ENCODE peak calls at places on chromosome 7, in nine cellular contexts. One of them, this sample, is unnamed. For H3K4me1, the result is how much of the 10 kb centered on the place peaks cover.

GRCh38 chr7:120170849-120171248 is 102.1 kb upstream of the KCND2 start:
- DNase-seq in heart left ventricle: no peak
- DNase-seq in lung: no peak
- DNase-seq in right atrium auricular region: no peak
- DNase-seq in gastrocnemius medialis: no peak
- DNase-seq in prostate gland: no peak
- DNase-seq in A549: no peak
- DNase-seq in lower lobe of right lung: no peak
- DNase-seq in Peyer's patch: no peak
- DNase-seq in this sample: no peak

GRCh38 chr7:123562121-123562520 is 4.5 kb upstream of the NDUFA5 start:
- DNase-seq in lower lobe of right lung: no peak
- DNase-seq in lung: no peak
- DNase-seq in gastrocnemius medialis: no peak
- DNase-seq in right atrium auricular region: no peak
- DNase-seq in A549: no peak
- DNase-seq in heart left ventricle: no peak
- DNase-seq in Peyer's patch: no peak
- DNase-seq in prostate gland: no peak
- DNase-seq in this sample: no peak

GRCh38 chr7:88090233-88090632 is 129.6 kb downstream of the SRI start:
- DNase-seq in right atrium auricular region: no peak
- DNase-seq in heart left ventricle: no peak
- DNase-seq in lung: no peak
- DNase-seq in A549: no peak
- DNase-seq in prostate gland: no peak
- DNase-seq in Peyer's patch: no peak
- DNase-seq in lower lobe of right lung: no peak
- DNase-seq in gastrocnemius medialis: no peak
- DNase-seq in this sample: no peak

GRCh38 chr7:19145429-19146201 is 394 bp upstream of the FERD3L start:
- DNase-seq in right atrium auricular region: no peak
- DNase-seq in Peyer's patch: no peak
- DNase-seq in lung: no peak
- DNase-seq in A549: no peak
- DNase-seq in heart left ventricle: no peak
- DNase-seq in lower lobe of right lung: no peak
- DNase-seq in prostate gland: no peak
- DNase-seq in gastrocnemius medialis: no peak
- DNase-seq in this sample: no peak

GRCh38 chr7:151731022-151731441 is 145.9 kb downstream of the PRKAG2 start:
- DNase-seq in Peyer's patch: no peak
- DNase-seq in right atrium auricular region: no peak
- DNase-seq in gastrocnemius medialis: no peak
- DNase-seq in A549: no peak
- DNase-seq in lung: no peak
- DNase-seq in prostate gland: no peak
- DNase-seq in heart left ventricle: no peak
- DNase-seq in lower lobe of right lung: no peak
- DNase-seq in this sample: no peak

GRCh38 chr7:83077328-83077727 is 85.4 kb downstream of the PCLO start:
- DNase-seq in A549: no peak
- DNase-seq in lung: no peak
- DNase-seq in gastrocnemius medialis: no peak
- DNase-seq in prostate gland: no peak
- DNase-seq in heart left ventricle: no peak
- DNase-seq in Peyer's patch: no peak
- DNase-seq in lower lobe of right lung: no peak
- DNase-seq in right atrium auricular region: no peak
- DNase-seq in this sample: no peak

GRCh38 chr7:24718977-24719491 is 38.2 kb downstream of the GSDME start:
- DNase-seq in prostate gland: no peak
- DNase-seq in A549: no peak
- DNase-seq in heart left ventricle: no peak
- DNase-seq in Peyer's patch: peak
- DNase-seq in lower lobe of right lung: no peak
- DNase-seq in right atrium auricular region: peak
- DNase-seq in lung: no peak
- DNase-seq in gastrocnemius medialis: no peak
- DNase-seq in this sample: no peak

GRCh38 chr7:86784765-86785164 is 141.1 kb downstream of the GRM3 start:
- DNase-seq in lower lobe of right lung: no peak
- DNase-seq in lung: no peak
- DNase-seq in right atrium auricular region: no peak
- DNase-seq in A549: no peak
- DNase-seq in gastrocnemius medialis: no peak
- DNase-seq in heart left ventricle: no peak
- DNase-seq in Peyer's patch: no peak
- DNase-seq in prostate gland: no peak
- DNase-seq in this sample: no peak

DNA sequence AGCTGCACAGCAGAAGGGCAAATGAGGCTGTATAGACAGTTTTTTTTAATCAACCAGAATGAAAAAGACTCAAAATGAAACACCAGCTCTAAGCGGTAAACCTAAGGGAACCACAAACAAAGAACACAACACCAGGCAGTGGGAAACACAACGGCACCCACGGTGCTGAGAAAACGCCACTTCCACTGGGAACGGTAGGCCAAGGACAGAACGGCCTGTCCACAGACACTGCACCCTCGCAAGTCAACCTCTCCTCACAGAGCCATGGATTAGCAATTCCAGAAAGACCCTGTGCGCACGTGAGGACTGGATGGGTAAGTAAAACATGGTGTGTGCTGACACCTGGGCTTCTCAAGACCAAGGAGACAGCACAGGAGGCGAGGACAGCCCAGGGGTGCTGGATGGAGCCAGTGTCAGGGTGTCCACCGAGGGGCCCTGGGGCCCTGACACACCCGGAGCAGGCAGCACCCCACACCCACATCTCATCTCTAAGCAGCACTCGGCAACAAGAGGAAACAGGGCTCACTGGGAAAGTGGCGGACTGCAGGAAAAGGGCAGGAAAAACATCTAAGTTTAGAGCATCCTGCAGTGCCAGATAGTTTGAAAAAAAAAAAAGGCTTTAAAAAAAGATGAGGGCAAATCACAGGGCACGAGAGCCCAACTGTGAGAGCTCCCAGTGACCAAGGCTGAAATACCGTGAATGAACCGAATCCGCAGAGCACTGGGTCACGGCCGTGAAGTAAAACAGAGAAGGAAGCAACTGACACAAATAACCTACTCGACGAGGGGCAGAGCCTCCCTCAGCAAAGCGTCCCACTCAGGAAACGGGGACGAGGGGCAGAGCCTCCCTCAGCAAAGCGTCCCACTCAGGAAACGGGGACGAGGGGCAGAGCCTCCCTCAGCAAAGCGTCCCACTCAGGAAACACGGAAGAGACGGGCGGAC is 120.2 kb downstream of the MAD1L1 start:
- DNase-seq in lower lobe of right lung: no peak
- DNase-seq in right atrium auricular region: no peak
- DNase-seq in Peyer's patch: no peak
- DNase-seq in heart left ventricle: no peak
- DNase-seq in gastrocnemius medialis: no peak
- DNase-seq in A549: no peak
- DNase-seq in lung: no peak
- DNase-seq in prostate gland: no peak
- DNase-seq in this sample: no peak
- H3K4me1 ChIP-seq in lower lobe of right lung: under half
- H3K4me1 ChIP-seq in right atrium auricular region: under half
- H3K4me1 ChIP-seq in Peyer's patch: under half
- H3K4me1 ChIP-seq in heart left ventricle: under half
- H3K4me1 ChIP-seq in gastrocnemius medialis: under half
- H3K4me1 ChIP-seq in A549: under half
- H3K4me1 ChIP-seq in lung: under half
- H3K4me1 ChIP-seq in prostate gland: under half
- H3K4me1 ChIP-seq in this sample: under half

GRCh38 chr7:95861041-95861440 is 88.7 kb downstream of the DYNC1I1 start:
- DNase-seq in right atrium auricular region: no peak
- DNase-seq in A549: no peak
- DNase-seq in gastrocnemius medialis: no peak
- DNase-seq in prostate gland: no peak
- DNase-seq in Peyer's patch: no peak
- DNase-seq in lower lobe of right lung: no peak
- DNase-seq in lung: no peak
- DNase-seq in heart left ventricle: no peak
- DNase-seq in this sample: no peak

GRCh38 chr7:95863623-95864022 is 91.3 kb downstream of the DYNC1I1 start:
- DNase-seq in Peyer's patch: no peak
- DNase-seq in lung: no peak
- DNase-seq in right atrium auricular region: no peak
- DNase-seq in lower lobe of right lung: no peak
- DNase-seq in prostate gland: no peak
- DNase-seq in gastrocnemius medialis: no peak
- DNase-seq in A549: no peak
- DNase-seq in heart left ventricle: no peak
- DNase-seq in this sample: no peak

GRCh38 chr7:95859434-95859833 is 87.1 kb downstream of the DYNC1I1 start:
- DNase-seq in lower lobe of right lung: no peak
- DNase-seq in prostate gland: no peak
- DNase-seq in gastrocnemius medialis: no peak
- DNase-seq in lung: no peak
- DNase-seq in right atrium auricular region: no peak
- DNase-seq in Peyer's patch: no peak
- DNase-seq in heart left ventricle: peak
- DNase-seq in A549: peak
- DNase-seq in this sample: no peak
- H3K27ac ChIP-seq in lower lobe of right lung: no peak
- H3K27ac ChIP-seq in prostate gland: no peak
- H3K27ac ChIP-seq in gastrocnemius medialis: no peak
- H3K27ac ChIP-seq in lung: no peak
- H3K27ac ChIP-seq in right atrium auricular region: no peak
- H3K27ac ChIP-seq in Peyer's patch: no peak
- H3K27ac ChIP-seq in heart left ventricle: no peak
- H3K27ac ChIP-seq in A549: no peak
- H3K27ac ChIP-seq in this sample: no peak

DNA sequence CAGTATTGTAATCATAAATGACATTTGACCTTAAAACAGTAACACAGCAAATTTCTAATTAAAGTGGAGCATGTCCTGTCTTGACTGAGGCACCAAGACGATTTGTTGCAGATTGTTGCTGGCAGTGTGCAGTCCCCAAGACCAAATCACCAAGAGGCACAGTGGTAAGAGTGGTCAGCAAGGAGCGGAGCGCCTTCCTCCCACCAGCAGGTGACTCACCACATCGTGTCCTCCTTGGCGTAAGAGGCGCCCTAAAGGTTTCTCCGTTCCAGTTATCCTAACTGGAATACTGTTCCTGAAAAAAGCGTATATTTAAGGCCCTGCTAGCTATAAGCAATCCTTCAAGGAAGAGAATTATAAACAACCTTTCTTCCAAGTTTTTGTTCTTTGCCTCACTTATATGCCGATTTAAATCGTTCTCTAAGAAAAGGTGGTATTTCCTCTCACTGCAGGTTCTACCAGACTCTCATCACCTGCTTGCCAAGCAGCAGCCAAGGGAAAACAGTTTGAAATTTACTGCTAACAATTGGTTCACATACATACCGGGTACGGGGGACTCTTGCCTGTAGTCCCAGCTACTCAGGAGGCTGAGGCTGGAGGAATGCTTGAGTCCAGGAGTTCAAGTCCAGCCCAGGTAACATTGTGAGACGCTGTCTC is 10.7 kb upstream of the REPIN1 start:
- DNase-seq in gastrocnemius medialis: no peak
- DNase-seq in lung: no peak
- DNase-seq in Peyer's patch: no peak
- DNase-seq in lower lobe of right lung: no peak
- DNase-seq in A549: no peak
- DNase-seq in prostate gland: no peak
- DNase-seq in right atrium auricular region: no peak
- DNase-seq in heart left ventricle: no peak
- DNase-seq in this sample: no peak
- H3K4me3 ChIP-seq in gastrocnemius medialis: no peak
- H3K4me3 ChIP-seq in lung: no peak
- H3K4me3 ChIP-seq in Peyer's patch: no peak
- H3K4me3 ChIP-seq in lower lobe of right lung: no peak
- H3K4me3 ChIP-seq in A549: no peak
- H3K4me3 ChIP-seq in prostate gland: no peak
- H3K4me3 ChIP-seq in right atrium auricular region: no peak
- H3K4me3 ChIP-seq in heart left ventricle: no peak
- H3K4me3 ChIP-seq in this sample: no peak

GRCh38 chr7:11170160-11170559 is 196.5 kb downstream of the PHF14 start:
- DNase-seq in Peyer's patch: no peak
- DNase-seq in right atrium auricular region: no peak
- DNase-seq in prostate gland: no peak
- DNase-seq in lung: no peak
- DNase-seq in gastrocnemius medialis: no peak
- DNase-seq in A549: no peak
- DNase-seq in lower lobe of right lung: no peak
- DNase-seq in heart left ventricle: no peak
- DNase-seq in this sample: no peak

GRCh38 chr7:11171569-11172192 is 198.0 kb downstream of the PHF14 start:
- DNase-seq in heart left ventricle: no peak
- DNase-seq in prostate gland: no peak
- DNase-seq in gastrocnemius medialis: no peak
- DNase-seq in Peyer's patch: no peak
- DNase-seq in lower lobe of right lung: no peak
- DNase-seq in A549: no peak
- DNase-seq in lung: no peak
- DNase-seq in right atrium auricular region: no peak
- DNase-seq in this sample: no peak

GRCh38 chr7:11168622-11169170 is 195.0 kb downstream of the PHF14 start:
- DNase-seq in lung: no peak
- DNase-seq in lower lobe of right lung: no peak
- DNase-seq in right atrium auricular region: no peak
- DNase-seq in prostate gland: no peak
- DNase-seq in Peyer's patch: no peak
- DNase-seq in heart left ventricle: no peak
- DNase-seq in gastrocnemius medialis: no peak
- DNase-seq in A549: no peak
- DNase-seq in this sample: no peak

GRCh38 chr7:11166051-11166450 is 192.4 kb downstream of the PHF14 start:
- DNase-seq in heart left ventricle: no peak
- DNase-seq in lung: no peak
- DNase-seq in lower lobe of right lung: no peak
- DNase-seq in A549: no peak
- DNase-seq in prostate gland: no peak
- DNase-seq in Peyer's patch: no peak
- DNase-seq in right atrium auricular region: no peak
- DNase-seq in gastrocnemius medialis: no peak
- DNase-seq in this sample: no peak

DNA sequence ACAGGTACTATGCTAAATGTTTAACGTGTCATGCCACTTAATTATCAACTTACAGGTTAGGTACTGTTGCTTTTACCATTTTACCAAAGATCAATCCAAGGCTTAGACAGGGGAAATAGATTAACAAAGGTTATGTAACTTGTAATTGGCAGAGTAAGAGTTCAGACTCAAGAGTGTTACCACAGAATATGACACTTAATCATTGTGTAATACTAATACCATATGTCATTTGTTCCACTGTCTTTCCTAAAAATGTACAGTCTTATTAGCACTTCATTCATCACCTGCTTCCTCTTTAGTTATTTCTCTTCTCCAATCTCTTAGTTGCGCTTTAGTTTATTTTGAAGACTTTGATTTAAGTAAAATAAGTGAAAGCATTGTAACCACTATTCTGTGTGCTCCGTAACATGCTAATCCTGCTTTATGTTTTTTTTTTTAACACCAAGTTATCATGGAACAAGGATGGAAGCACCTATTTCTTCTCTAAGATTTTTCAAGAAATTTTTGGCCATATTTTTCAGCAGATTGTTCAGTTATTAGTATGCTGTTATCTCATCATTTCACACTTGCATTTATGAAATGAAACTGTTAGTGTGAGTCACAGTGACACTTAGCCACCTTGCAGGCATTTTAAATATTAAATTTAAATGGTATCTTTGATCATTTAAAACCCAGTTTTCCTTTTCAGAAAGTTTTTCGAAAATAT is 197.3 kb downstream of the PHF14 start:
- DNase-seq in right atrium auricular region: no peak
- DNase-seq in Peyer's patch: no peak
- DNase-seq in lower lobe of right lung: no peak
- DNase-seq in heart left ventricle: no peak
- DNase-seq in lung: no peak
- DNase-seq in gastrocnemius medialis: no peak
- DNase-seq in A549: no peak
- DNase-seq in prostate gland: no peak
- DNase-seq in this sample: no peak
- H3K4me1 ChIP-seq in right atrium auricular region: under half
- H3K4me1 ChIP-seq in Peyer's patch: under half
- H3K4me1 ChIP-seq in lower lobe of right lung: under half
- H3K4me1 ChIP-seq in heart left ventricle: under half
- H3K4me1 ChIP-seq in lung: under half
- H3K4me1 ChIP-seq in gastrocnemius medialis: under half
- H3K4me1 ChIP-seq in A549: under half
- H3K4me1 ChIP-seq in prostate gland: under half
- H3K4me1 ChIP-seq in this sample: under half

This sample was measured in iPS DF 6.9.